ENCODE peak calls at places on chromosomes 11 and 22, in eight cellular contexts. Q, I, O, U, K, Z, D and R are unnamed samples.

GRCh38 chr22:41152902-41153301 is 52.2 kb upstream of the L3MBTL2 start:
- DNase-seq in Q (no peak), I (no peak), O (no peak), U (no peak), K (no peak), Z (no peak), D (no peak), R (no peak)

GRCh38 chr11:130166457-130166784 is 6.8 kb downstream of the ST14 start:
- DNase-seq in Q (peak; percentile 75), I (peak; percentile 92), O (no peak), U (no peak), K (peak; percentile 72), Z (no peak), D (no peak), R (no peak)

GRCh38 chr22:20524004-20524481 is 16.6 kb downstream of the MED15 start:
- DNase-seq in Q (no peak), I (peak; percentile 8), O (no peak), U (no peak), K (no peak), Z (no peak), D (peak; percentile 68), R (no peak)

GRCh38 chr22:32676196-32676595 is 125.3 kb upstream of the TIMP3 start:
- DNase-seq in Q (no peak), I (no peak), O (no peak), U (no peak), K (no peak), Z (no peak), D (no peak), R (no peak)

GRCh38 chr11:110190885-110191284 is 97.7 kb downstream of the ZC3H12C start:
- DNase-seq in Q (no peak), I (no peak), O (no peak), U (no peak), K (no peak), Z (no peak), D (no peak), R (no peak)

GRCh38 chr11:68282861-68283230 is 11.1 kb upstream of the C11orf24 start:
- DNase-seq in Q (no peak), I (no peak), O (no peak), U (no peak), K (no peak), Z (no peak), D (no peak), R (no peak)

GRCh38 chr11:10298342-10298741 is 4.3 kb upstream of the SBF2 start:
- DNase-seq in Q (peak; percentile 58), I (no peak), O (no peak), U (no peak), K (no peak), Z (no peak), D (peak; percentile 82), R (no peak)

GRCh38 chr11:65709661-65710060 is 2.4 kb upstream of the KAT5 start:
- DNase-seq in Q (no peak), I (no peak), O (no peak), U (no peak), K (no peak), Z (no peak), D (no peak), R (no peak)

GRCh38 chr11:58502004-58502403 is 5.9 kb downstream of the OR5B21 start:
- DNase-seq in Q (no peak), I (no peak), O (no peak), U (no peak), K (no peak), Z (no peak), D (no peak), R (no peak)

DNA sequence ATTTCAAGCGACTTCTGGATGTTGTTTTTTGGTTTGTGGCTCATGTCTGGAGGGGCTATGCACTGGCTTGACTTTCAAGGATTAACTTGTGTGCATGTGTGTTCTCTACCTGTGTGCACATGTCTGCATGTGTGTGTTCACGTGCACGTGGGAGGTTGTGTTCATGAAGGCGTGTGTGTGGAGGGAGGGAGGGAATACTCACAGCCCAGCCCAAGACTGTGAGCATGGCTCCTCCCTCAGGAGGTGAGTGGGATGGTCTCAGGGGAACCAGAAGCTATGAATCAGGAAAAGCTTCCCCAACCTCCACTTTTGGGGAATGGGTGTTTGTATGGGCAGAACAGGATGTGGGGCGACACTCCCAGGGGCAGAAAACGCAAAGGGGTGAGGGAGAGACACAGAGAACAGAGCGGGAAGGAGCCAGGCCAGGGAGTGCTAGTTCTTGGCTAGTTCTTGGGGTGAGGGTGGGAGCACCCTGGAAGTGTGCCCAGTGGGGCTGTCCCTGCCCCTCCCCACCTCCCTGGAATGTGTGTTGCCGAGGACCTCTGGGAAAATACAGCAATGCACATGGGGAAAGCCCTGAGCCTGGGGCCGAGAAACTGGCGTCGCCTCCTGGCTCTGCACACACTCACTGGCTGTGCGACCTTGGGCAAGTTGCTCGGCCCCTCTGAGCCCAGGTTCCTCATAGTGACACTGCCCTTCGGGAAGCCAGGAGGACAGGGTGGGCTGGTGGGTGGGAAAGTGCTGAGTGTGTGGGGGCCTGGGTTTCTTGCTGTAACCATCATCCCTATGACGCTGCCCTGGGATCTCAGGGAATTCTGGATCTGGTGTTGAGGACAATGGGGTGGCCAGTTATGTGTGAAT is 16.9 kb upstream of the ALX4 start:
- DNase-seq in Q (no peak), I (no peak), O (no peak), U (no peak), K (no peak), Z (no peak), D (no peak), R (no peak)
- H3K4me3 ChIP-seq in Q (no peak overlapping the region), I (no peak overlapping the region), O (no peak overlapping the region), U (no peak overlapping the region), K (no peak overlapping the region), Z (no peak overlapping the region), D (no peak overlapping the region), R (no peak overlapping the region)

GRCh38 chr11:13335319-13335718 is 57.7 kb downstream of the BMAL1 start:
- DNase-seq in Q (peak; percentile 88), I (peak; percentile 41), O (peak; percentile 57), U (peak; percentile 63), K (peak; percentile 76), Z (no peak), D (peak; percentile 70), R (peak; percentile 25)
- H3K4me1 ChIP-seq in Q (peaks cover 88% of the 10 kb centered on the region), I (no peaks in the 10 kb centered on the region), O (peaks cover 3% of the 10 kb centered on the region), U (peaks cover 67% of the 10 kb centered on the region), K (peaks cover 7% of the 10 kb centered on the region), Z (peaks cover 19% of the 10 kb centered on the region), D (peaks cover 90% of the 10 kb centered on the region), R (peaks cover 3% of the 10 kb centered on the region)

DNA sequence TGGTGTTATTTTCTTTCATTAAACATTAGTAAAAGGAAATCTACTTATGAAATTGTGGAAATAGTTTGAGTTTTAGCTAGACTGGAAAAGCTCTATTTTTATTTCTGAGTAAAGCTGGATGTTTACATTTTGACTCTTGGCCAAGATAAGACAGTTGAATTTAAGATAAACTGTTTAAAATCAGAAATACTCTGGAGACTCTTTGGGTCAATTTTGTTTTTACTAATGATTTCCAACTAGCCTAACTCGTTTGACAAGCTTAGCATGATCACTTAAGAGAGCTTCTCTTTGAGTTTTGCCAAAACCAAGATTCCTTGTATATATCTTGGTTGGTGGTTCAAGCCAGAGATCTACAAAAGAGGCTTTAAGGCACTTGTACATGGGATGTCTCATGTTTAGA is 724.8 kb upstream of the LUZP2 start:
- DNase-seq in Q (peak; percentile 4), I (no peak), O (no peak), U (no peak), K (no peak), Z (no peak), D (no peak), R (no peak)
- H3K9me3 ChIP-seq in Q (peaks cover 34% of the 10 kb centered on the region), I (peaks cover 32% of the 10 kb centered on the region), O (peaks cover 5% of the 10 kb centered on the region), U (peaks cover 4% of the 10 kb centered on the region), K (no peaks in the 10 kb centered on the region), Z (no peaks in the 10 kb centered on the region), D (no peaks in the 10 kb centered on the region), R (peaks cover 5% of the 10 kb centered on the region)

GRCh38 chr11:60952742-60953170 is 780 bp upstream of the SLC15A3 start:
- DNase-seq in Q (no peak), I (no peak), O (no peak), U (no peak), K (no peak), Z (no peak), D (no peak), R (no peak)
- H3K4me3 ChIP-seq in Q (peak overlapping the region; percentile 81), I (peak overlapping the region; percentile 64), O (peak overlapping the region; percentile 67), U (peak overlapping the region; percentile 55), K (peak overlapping the region; percentile 36), Z (peak overlapping the region; percentile 78), D (no peak overlapping the region), R (no peak overlapping the region)